ENCODE peak calls at places on chromosomes 2 and 18, in nine cellular contexts. I is kidney tubule cell; N is retina; Z is MCF 10A; D is NCI-H2081; V is AG04449; A is activated T-cell treated with anti-CD3 and anti-CD28 coated beads, Interleukin-2, amount 50 U/mL, for 72 hours; S is fibroblast of pulmonary artery; X is Peyer's patch. T is an unnamed sample.

GRCh38 chr2:8139668-8140202 is 542.1 kb upstream of the ID2 start:
- DNase-seq in V (no peak), I (no peak), Z (no peak), X (no peak), N (no peak), S (no peak), A (no peak), D (no peak), T (no peak)

GRCh38 chr2:6186332-6187100 is 494.3 kb downstream of the SOX11 start:
- DNase-seq in D (no peak), N (no peak), A (no peak), Z (peak), V (peak), I (peak), X (peak), S (peak), T (no peak)

GRCh38 chr2:213934560-213934959 is 476.3 kb upstream of the VWC2L start:
- DNase-seq in V (no peak), I (peak), S (peak), Z (peak), N (no peak), A (no peak), X (no peak), D (no peak), T (peak)

GRCh38 chr2:233413046-233413445 is 58.8 kb downstream of the DGKD start:
- DNase-seq in D (no peak), Z (peak), S (peak), V (no peak), A (no peak), X (peak), N (no peak), I (peak), T (peak)

GRCh38 chr18:44741070-44741469 is 60.4 kb downstream of the SETBP1 start:
- DNase-seq in N (no peak), A (no peak), V (no peak), X (no peak), Z (no peak), D (no peak), I (no peak), S (no peak), T (no peak)

GRCh38 chr2:20452551-20452950 is 5.7 kb downstream of the RHOB start:
- DNase-seq in A (no peak), V (no peak), D (no peak), Z (peak), N (no peak), S (peak), I (peak), X (peak), T (peak)

GRCh38 chr2:199989822-199990221 is 34.4 kb downstream of the MAIP1 start:
- DNase-seq in A (no peak), X (peak), S (no peak), D (no peak), I (no peak), Z (no peak), N (no peak), V (no peak), T (no peak)

GRCh38 chr18:5295231-5295920 is at the start of gene ZBTB14:
- DNase-seq in D (peak), V (no peak), Z (peak), N (no peak), S (peak), X (peak), A (peak), I (peak), T (peak)

GRCh38 chr2:88709117-88709739 is 17.8 kb downstream of the RPIA start:
- DNase-seq in I (peak), V (peak), A (no peak), N (no peak), D (no peak), S (peak), Z (peak), X (no peak), T (peak)

GRCh38 chr2:204134421-204134820 is 197.9 kb downstream of the ICOS start:
- DNase-seq in Z (no peak), I (no peak), A (no peak), X (no peak), D (no peak), V (no peak), N (no peak), S (no peak), T (no peak)

GRCh38 chr18:75247601-75248421 is 37.2 kb downstream of the TSHZ1 start:
- DNase-seq in A (no peak), V (no peak), S (peak), I (peak), X (no peak), N (no peak), Z (peak), D (no peak), T (peak)

GRCh38 chr18:78293940-78294401 is 685.6 kb upstream of the SALL3 start:
- DNase-seq in X (no peak), I (peak), A (no peak), N (peak), V (no peak), D (no peak), Z (no peak), S (no peak), T (no peak)

GRCh38 chr2:65281626-65282351 is 54.2 kb downstream of the ACTR2 start:
- DNase-seq in Z (no peak), V (no peak), N (no peak), S (peak), D (no peak), A (no peak), X (no peak), I (no peak), T (peak)